ENCODE peak calls at places on chromosomes 3 and 15, in five cellular contexts. S is NCI-H1092 treated with DMSO at 0.1 percent for 48 hours; K is H7; R is fibroblast of the aortic adventitia; D is CD8-positive, alpha-beta T cell. Q is an unnamed sample.

GRCh38 chr3:140552898-140553297 is 125.0 kb upstream of the TRIM42 start:
- DNase-seq in S (no peak), K (no peak), R (no peak), D (no peak), Q (no peak)

GRCh38 chr3:140736863-140737460 is 59.1 kb downstream of the TRIM42 start:
- DNase-seq in S (peak; percentile 48), K (peak; percentile 47), R (peak; percentile 55), D (no peak), Q (no peak)

GRCh38 chr3:159113476-159113875 is 311.6 kb downstream of the MFSD1 start:
- DNase-seq in S (no peak), K (no peak), R (no peak), D (no peak), Q (no peak)

GRCh38 chr15:74173545-74174215 is at the start of gene ISLR:
- DNase-seq in S (no peak), K (peak; percentile 77), R (peak; percentile 98), D (no peak), Q (peak; percentile 61)

GRCh38 chr3:186930143-186930638 is at the start of gene ST6GAL1:
- DNase-seq in S (no peak), K (peak; percentile 91), R (peak; percentile 65), D (peak; percentile 73), Q (peak; percentile 97)

GRCh38 chr15:81160312-81161214 is 26.5 kb downstream of the CFAP161 start:
- DNase-seq in S (peak; percentile 39), K (no peak), R (peak; percentile 96), D (no peak), Q (no peak)

GRCh38 chr3:96202181-96202580 is 612.2 kb upstream of the EPHA6 start:
- DNase-seq in S (no peak), K (no peak), R (no peak), D (no peak), Q (no peak)

GRCh38 chr3:119831941-119832371 is 50.1 kb downstream of the NR1I2 start:
- DNase-seq in S (no peak), K (no peak), R (no peak), D (no peak), Q (no peak)

GRCh38 chr3:186099178-186099577 is 9.7 kb downstream of the ETV5 start:
- DNase-seq in S (peak; percentile 20), K (no peak), R (peak; percentile 74), D (no peak), Q (no peak)

GRCh38 chr3:127565711-127566110 is 24.8 kb downstream of the TPRA1 start:
- DNase-seq in S (no peak), K (no peak), R (no peak), D (no peak), Q (no peak)

GRCh38 chr15:45919806-45920205 is 285.0 kb downstream of the SQOR start:
- DNase-seq in S (no peak), K (no peak), R (no peak), D (no peak), Q (no peak)

GRCh38 chr15:66835558-66835878 is 133.5 kb downstream of the SMAD6 start:
- DNase-seq in S (no peak), K (no peak), R (peak; percentile 57), D (no peak), Q (peak; percentile 67)

GRCh38 chr3:197458179-197458707 is 97.5 kb downstream of the BDH1 start:
- DNase-seq in S (no peak), K (peak; percentile 58), R (no peak), D (no peak), Q (peak; percentile 21)

GRCh38 chr15:91660174-91660649 is 193.3 kb upstream of the SLCO3A1 start:
- DNase-seq in S (no peak), K (peak; percentile 6), R (no peak), D (no peak), Q (no peak)

GRCh38 chr15:45534821-45535220 is 12.3 kb upstream of the SLC30A4 start:
- DNase-seq in S (no peak), K (no peak), R (no peak), D (no peak), Q (no peak)

GRCh38 chr15:36484038-36484778 is 95.2 kb upstream of the CDIN1 start:
- DNase-seq in S (no peak), K (no peak), R (peak; percentile 10), D (no peak), Q (no peak)

GRCh38 chr15:45378149-45378912 is at the start of gene GATM:
- DNase-seq in S (peak; percentile 57), K (peak; percentile 92), R (peak; percentile 77), D (peak; percentile 42), Q (peak; percentile 92)

GRCh38 chr3:154235330-154235729 is 89.0 kb downstream of the DHX36 start:
- DNase-seq in S (no peak), K (no peak), R (no peak), D (no peak), Q (no peak)

GRCh38 chr3:2099028-2099671 is 484 bp downstream of the CNTN4 start:
- DNase-seq in S (peak; percentile 37), K (peak; percentile 73), R (no peak), D (no peak), Q (no peak)

GRCh38 chr3:177525987-177526712 is 328.9 kb upstream of the TBL1XR1 start:
- DNase-seq in S (no peak), K (no peak), R (peak; percentile 14), D (no peak), Q (no peak)

GRCh38 chr15:24718289-24719082 is 42.9 kb downstream of the NPAP1 start:
- DNase-seq in S (no peak), K (no peak), R (no peak), D (no peak), Q (no peak)

GRCh38 chr3:115330406-115330805 is 183.3 kb upstream of the ZBTB20 start:
- DNase-seq in S (no peak), K (no peak), R (peak; percentile 70), D (no peak), Q (no peak)

GRCh38 chr3:8503871-8504610 is 2.4 kb downstream of the LMCD1 start:
- DNase-seq in S (no peak), K (no peak), R (no peak), D (no peak), Q (no peak)

GRCh38 chr3:184145120-184145524 is 10.0 kb downstream of the EIF2B5 start:
- DNase-seq in S (peak; percentile 15), K (peak; percentile 79), R (peak; percentile 76), D (peak; percentile 34), Q (peak; percentile 68)

GRCh38 chr3:128498901-128499530 is 6.0 kb upstream of the GATA2 start:
- DNase-seq in S (no peak), K (no peak), R (no peak), D (no peak), Q (peak; percentile 19)

GRCh38 chr3:133944641-133945441 is 49.2 kb upstream of the RAB6B start:
- DNase-seq in S (peak; percentile 62), K (no peak), R (peak; percentile 48), D (no peak), Q (peak; percentile 49)

GRCh38 chr3:101128786-101129185 is 135.6 kb upstream of the ABI3BP start:
- DNase-seq in S (no peak), K (no peak), R (no peak), D (no peak), Q (no peak)

GRCh38 chr15:39588531-39589192 is 7.8 kb downstream of the THBS1 start:
- DNase-seq in S (no peak), K (no peak), R (peak; percentile 34), D (no peak), Q (no peak)

GRCh38 chr3:14719006-14719405 is 44.1 kb downstream of the C3orf20 start:
- DNase-seq in S (no peak), K (no peak), R (peak; percentile 63), D (no peak), Q (no peak)

GRCh38 chr15:25850154-25851111 is 12.7 kb downstream of the ATP10A start:
- DNase-seq in S (no peak), K (peak; percentile 90), R (peak; percentile 80), D (peak; percentile 74), Q (peak; percentile 87)

GRCh38 chr15:64693134-64693533 is 82.3 kb downstream of the RBPMS2 start:
- DNase-seq in S (no peak), K (no peak), R (peak; percentile 94), D (no peak), Q (peak; percentile 70)

GRCh38 chr3:129485681-129486056 is 42.8 kb upstream of the RHO start:
- DNase-seq in S (no peak), K (no peak), R (peak; percentile 99), D (no peak), Q (peak; percentile 85)

Q was measured in spleen.